ENCODE peak calls at places on chromosomes 16 and 17, in seven cellular contexts. One of them, this sample, is unnamed.

GRCh38 chr16:88651276-88651988 is 579 bp upstream of the CYBA start:
- DNase-seq in head of caudate nucleus: no peak
- DNase-seq in NCI-H774: no peak
- DNase-seq in fibroblast of the conjunctiva: no peak
- DNase-seq in activated CD8-positive, alpha-beta memory T cell treated with anti-CD3 and anti-CD28 coated beads for 48 hours: peak; percentile 72
- DNase-seq in M059J: no peak
- DNase-seq in EL: no peak
- DNase-seq in this sample: peak; percentile 93

GRCh38 chr17:15343749-15344148 is 2.4 kb upstream of the TEKT3 start:
- DNase-seq in M059J: peak; percentile 60
- DNase-seq in head of caudate nucleus: no peak
- DNase-seq in EL: peak; percentile 78
- DNase-seq in activated CD8-positive, alpha-beta memory T cell treated with anti-CD3 and anti-CD28 coated beads for 48 hours: no peak
- DNase-seq in fibroblast of the conjunctiva: no peak
- DNase-seq in NCI-H774: no peak
- DNase-seq in this sample: no peak

GRCh38 chr16:1078579-1079021 is 6.1 kb downstream of the SSTR5 start:
- DNase-seq in activated CD8-positive, alpha-beta memory T cell treated with anti-CD3 and anti-CD28 coated beads for 48 hours: no peak
- DNase-seq in fibroblast of the conjunctiva: no peak
- DNase-seq in NCI-H774: peak; percentile 65
- DNase-seq in EL: peak; percentile 26
- DNase-seq in head of caudate nucleus: no peak
- DNase-seq in M059J: peak; percentile 79
- DNase-seq in this sample: no peak

GRCh38 chr17:9658593-9659211 is 13.4 kb downstream of the USP43 start:
- DNase-seq in M059J: peak; percentile 49
- DNase-seq in head of caudate nucleus: no peak
- DNase-seq in activated CD8-positive, alpha-beta memory T cell treated with anti-CD3 and anti-CD28 coated beads for 48 hours: no peak
- DNase-seq in EL: peak; percentile 85
- DNase-seq in NCI-H774: no peak
- DNase-seq in fibroblast of the conjunctiva: peak; percentile 85
- DNase-seq in this sample: no peak

GRCh38 chr17:14755002-14755401 is 454.1 kb downstream of the HS3ST3B1 start:
- DNase-seq in EL: peak; percentile 60
- DNase-seq in fibroblast of the conjunctiva: no peak
- DNase-seq in NCI-H774: no peak
- DNase-seq in activated CD8-positive, alpha-beta memory T cell treated with anti-CD3 and anti-CD28 coated beads for 48 hours: no peak
- DNase-seq in head of caudate nucleus: no peak
- DNase-seq in M059J: peak; percentile 68
- DNase-seq in this sample: no peak

GRCh38 chr16:1818204-1818872 is 8.3 kb downstream of the HAGH start:
- DNase-seq in NCI-H774: no peak
- DNase-seq in fibroblast of the conjunctiva: no peak
- DNase-seq in M059J: no peak
- DNase-seq in EL: no peak
- DNase-seq in activated CD8-positive, alpha-beta memory T cell treated with anti-CD3 and anti-CD28 coated beads for 48 hours: no peak
- DNase-seq in head of caudate nucleus: no peak
- DNase-seq in this sample: no peak

GRCh38 chr17:44108440-44109311 is 14.8 kb downstream of the HDAC5 start:
- DNase-seq in NCI-H774: no peak
- DNase-seq in M059J: peak; percentile 96
- DNase-seq in EL: peak; percentile 99
- DNase-seq in activated CD8-positive, alpha-beta memory T cell treated with anti-CD3 and anti-CD28 coated beads for 48 hours: no peak
- DNase-seq in head of caudate nucleus: peak; percentile 85
- DNase-seq in fibroblast of the conjunctiva: peak; percentile 91
- DNase-seq in this sample: no peak

GRCh38 chr17:79939755-79940154 is 95.9 kb downstream of the TBC1D16 start:
- DNase-seq in M059J: no peak
- DNase-seq in NCI-H774: no peak
- DNase-seq in EL: no peak
- DNase-seq in fibroblast of the conjunctiva: no peak
- DNase-seq in activated CD8-positive, alpha-beta memory T cell treated with anti-CD3 and anti-CD28 coated beads for 48 hours: no peak
- DNase-seq in head of caudate nucleus: no peak
- DNase-seq in this sample: no peak

GRCh38 chr17:60493847-60494321 is 32.2 kb downstream of the APPBP2 start:
- DNase-seq in EL: peak; percentile 11
- DNase-seq in NCI-H774: no peak
- DNase-seq in fibroblast of the conjunctiva: no peak
- DNase-seq in head of caudate nucleus: no peak
- DNase-seq in M059J: no peak
- DNase-seq in activated CD8-positive, alpha-beta memory T cell treated with anti-CD3 and anti-CD28 coated beads for 48 hours: no peak
- DNase-seq in this sample: no peak

GRCh38 chr17:80457236-80457856 is 19.1 kb downstream of the NPTX1 start:
- DNase-seq in activated CD8-positive, alpha-beta memory T cell treated with anti-CD3 and anti-CD28 coated beads for 48 hours: no peak
- DNase-seq in M059J: peak; percentile 43
- DNase-seq in head of caudate nucleus: no peak
- DNase-seq in fibroblast of the conjunctiva: no peak
- DNase-seq in NCI-H774: no peak
- DNase-seq in EL: no peak
- DNase-seq in this sample: no peak

GRCh38 chr17:47829870-47830269 is 1.5 kb downstream of the MRPL10 start:
- DNase-seq in fibroblast of the conjunctiva: no peak
- DNase-seq in EL: no peak
- DNase-seq in M059J: no peak
- DNase-seq in head of caudate nucleus: no peak
- DNase-seq in activated CD8-positive, alpha-beta memory T cell treated with anti-CD3 and anti-CD28 coated beads for 48 hours: no peak
- DNase-seq in NCI-H774: no peak
- DNase-seq in this sample: no peak

GRCh38 chr17:45322168-45322567 is 5.3 kb upstream of the MAP3K14 start:
- DNase-seq in fibroblast of the conjunctiva: no peak
- DNase-seq in head of caudate nucleus: no peak
- DNase-seq in NCI-H774: no peak
- DNase-seq in activated CD8-positive, alpha-beta memory T cell treated with anti-CD3 and anti-CD28 coated beads for 48 hours: no peak
- DNase-seq in EL: no peak
- DNase-seq in M059J: no peak
- DNase-seq in this sample: no peak

GRCh38 chr16:15799851-15800495 is 56.9 kb downstream of the MYH11 start:
- DNase-seq in EL: no peak
- DNase-seq in NCI-H774: no peak
- DNase-seq in M059J: no peak
- DNase-seq in activated CD8-positive, alpha-beta memory T cell treated with anti-CD3 and anti-CD28 coated beads for 48 hours: no peak
- DNase-seq in fibroblast of the conjunctiva: no peak
- DNase-seq in head of caudate nucleus: no peak
- DNase-seq in this sample: no peak

GRCh38 chr16:69073181-69073669 is 32.2 kb upstream of the HAS3 start:
- DNase-seq in head of caudate nucleus: peak; percentile 55
- DNase-seq in EL: peak; percentile 94
- DNase-seq in NCI-H774: no peak
- DNase-seq in activated CD8-positive, alpha-beta memory T cell treated with anti-CD3 and anti-CD28 coated beads for 48 hours: no peak
- DNase-seq in fibroblast of the conjunctiva: peak; percentile 43
- DNase-seq in M059J: peak; percentile 96
- DNase-seq in this sample: no peak